ENCODE peak calls at places on chromosomes 5 and 9, in ten cellular contexts. P is hepatocyte; B is foreskin fibroblast; D is stimulated activated CD8-positive, alpha-beta memory T cell treated with anti-CD3 and anti-CD28 coated beads, Interleukin-15, amount 100 ng/mL, for 1 hour; O is HCEC 1CT; M is GM13976; Q is frontal cortex; Y is thoracic aorta; C is stimulated activated CD4-positive, alpha-beta T cell treated with anti-CD3 and anti-CD28 coated beads, Interleukin-2, amount 100 ng/mL, for 48 hours; A is activated CD8-positive, alpha-beta T cell treated with anti-CD3 and anti-CD28 coated beads for 36 hours. K is an unnamed sample.

GRCh38 chr5:685262-686171 is 7.6 kb downstream of the TPPP start:
- DNase-seq in Y (no peak), M (no peak), C (no peak), B (no peak), O (no peak), P (no peak), A (no peak), D (no peak), Q (no peak), K (peak; percentile 3)

GRCh38 chr9:1032181-1032580 is 18.0 kb upstream of the DMRT2 start:
- DNase-seq in D (no peak), A (no peak), M (no peak), O (no peak), P (no peak), B (no peak), Q (no peak), C (no peak), Y (no peak), K (no peak)

GRCh38 chr5:154467655-154468354 is 10.2 kb downstream of the HAND1 start:
- DNase-seq in A (peak; percentile 87), Q (peak; percentile 81), O (peak; percentile 44), Y (no peak), D (peak; percentile 57), P (peak; percentile 90), C (peak; percentile 82), B (peak; percentile 89), M (peak; percentile 87), K (peak; percentile 84)

GRCh38 chr9:128551652-128552152 is 685 bp upstream of the SPTAN1 start:
- DNase-seq in A (no peak), P (peak; percentile 6), Q (no peak), D (no peak), O (no peak), Y (no peak), B (no peak), M (no peak), C (no peak), K (no peak)

GRCh38 chr5:141634162-141634561 is 2.5 kb downstream of the HDAC3 start:
- DNase-seq in D (no peak), A (no peak), P (no peak), B (no peak), Y (no peak), M (peak; percentile 78), Q (no peak), O (no peak), C (no peak), K (no peak)

GRCh38 chr9:14365667-14366066 is 51.7 kb upstream of the NFIB start:
- DNase-seq in A (no peak), Q (no peak), B (peak; percentile 86), D (no peak), M (no peak), P (no peak), Y (no peak), C (no peak), O (no peak), K (no peak)

GRCh38 chr5:43367909-43368648 is 44.1 kb downstream of the CCL28 start:
- DNase-seq in O (no peak), B (peak; percentile 27), P (no peak), C (no peak), M (no peak), D (no peak), Y (no peak), Q (no peak), A (no peak), K (no peak)

GRCh38 chr5:176987583-176987982 is 19.0 kb downstream of the UIMC1 start:
- DNase-seq in O (no peak), Y (no peak), M (no peak), Q (no peak), P (no peak), B (no peak), D (no peak), A (no peak), C (no peak), K (no peak)

GRCh38 chr5:160922311-160922710 is 70.3 kb upstream of the ATP10B start:
- DNase-seq in O (no peak), B (no peak), M (no peak), Q (no peak), A (no peak), Y (no peak), C (no peak), D (no peak), P (no peak), K (no peak)

GRCh38 chr5:148586796-148587195 is 67.5 kb downstream of the HTR4 start:
- DNase-seq in M (no peak), B (no peak), A (no peak), O (no peak), Q (no peak), C (no peak), Y (no peak), P (no peak), D (no peak), K (no peak)

GRCh38 chr9:96116275-96117051 is 185.5 kb downstream of the HSD17B3 start:
- DNase-seq in P (peak; percentile 54), M (no peak), C (no peak), Q (peak; percentile 44), B (no peak), O (no peak), A (no peak), Y (no peak), D (no peak), K (no peak)

GRCh38 chr5:56155992-56156584 is 77.0 kb downstream of the ANKRD55 start:
- DNase-seq in Y (no peak), M (no peak), Q (no peak), D (no peak), O (no peak), B (no peak), A (no peak), P (no peak), C (no peak), K (no peak)

GRCh38 chr5:88089757-88090390 is 178.8 kb downstream of the TMEM161B start:
- DNase-seq in P (no peak), A (no peak), B (no peak), D (no peak), Y (no peak), C (no peak), O (no peak), M (no peak), Q (no peak), K (no peak)